ENCODE peak calls at places on chromosomes 6 and 20, in eight cellular contexts. One of them, this sample, is unnamed. For H3K27me3, the result is how much of the 10 kb centered on the place peaks cover.

GRCh38 chr6:84269947-84270733 is 42.7 kb upstream of the CEP162 start:
- DNase-seq in heart left ventricle: no peak
- DNase-seq in brain microvascular endothelial cell: peak
- DNase-seq in ovary: no peak
- DNase-seq in Karpas-422: no peak
- DNase-seq in uterus: no peak
- DNase-seq in fibroblast of lung: no peak
- DNase-seq in psoas muscle: no peak
- DNase-seq in this sample: no peak

GRCh38 chr6:154865291-154865690 is 129.8 kb upstream of the TIAM2 start:
- DNase-seq in heart left ventricle: no peak
- DNase-seq in brain microvascular endothelial cell: peak
- DNase-seq in ovary: no peak
- DNase-seq in Karpas-422: no peak
- DNase-seq in uterus: no peak
- DNase-seq in fibroblast of lung: peak
- DNase-seq in psoas muscle: no peak
- DNase-seq in this sample: no peak

GRCh38 chr6:74749211-74750142 is 456.4 kb downstream of the COL12A1 start:
- DNase-seq in heart left ventricle: no peak
- DNase-seq in brain microvascular endothelial cell: peak
- DNase-seq in ovary: no peak
- DNase-seq in Karpas-422: no peak
- DNase-seq in uterus: no peak
- DNase-seq in fibroblast of lung: peak
- DNase-seq in psoas muscle: no peak
- DNase-seq in this sample: no peak

GRCh38 chr6:164247106-164247505 is 832.6 kb downstream of the QKI start:
- DNase-seq in heart left ventricle: no peak
- DNase-seq in brain microvascular endothelial cell: no peak
- DNase-seq in ovary: no peak
- DNase-seq in Karpas-422: no peak
- DNase-seq in uterus: no peak
- DNase-seq in fibroblast of lung: peak
- DNase-seq in psoas muscle: no peak
- DNase-seq in this sample: no peak

GRCh38 chr6:149403534-149403933 is 3.5 kb downstream of the SUMO4 start:
- DNase-seq in heart left ventricle: no peak
- DNase-seq in brain microvascular endothelial cell: no peak
- DNase-seq in ovary: no peak
- DNase-seq in Karpas-422: no peak
- DNase-seq in uterus: no peak
- DNase-seq in fibroblast of lung: no peak
- DNase-seq in psoas muscle: no peak
- DNase-seq in this sample: no peak

GRCh38 chr6:165663736-165664552 is 903 bp upstream of the PDE10A start:
- DNase-seq in heart left ventricle: peak
- DNase-seq in brain microvascular endothelial cell: peak
- DNase-seq in ovary: peak
- DNase-seq in Karpas-422: no peak
- DNase-seq in uterus: no peak
- DNase-seq in fibroblast of lung: peak
- DNase-seq in psoas muscle: no peak
- DNase-seq in this sample: peak

GRCh38 chr20:47278907-47279348 is 77.6 kb downstream of the ZMYND8 start:
- DNase-seq in heart left ventricle: no peak
- DNase-seq in brain microvascular endothelial cell: no peak
- DNase-seq in ovary: no peak
- DNase-seq in Karpas-422: no peak
- DNase-seq in uterus: no peak
- DNase-seq in fibroblast of lung: peak
- DNase-seq in psoas muscle: no peak
- DNase-seq in this sample: no peak

GRCh38 chr20:63639093-63639860 is 12.4 kb upstream of the GMEB2 start:
- DNase-seq in heart left ventricle: peak
- DNase-seq in brain microvascular endothelial cell: no peak
- DNase-seq in ovary: no peak
- DNase-seq in Karpas-422: no peak
- DNase-seq in uterus: no peak
- DNase-seq in fibroblast of lung: no peak
- DNase-seq in psoas muscle: no peak
- DNase-seq in this sample: peak

GRCh38 chr6:18503588-18504231 is 116.6 kb downstream of the RNF144B start:
- DNase-seq in heart left ventricle: peak
- DNase-seq in brain microvascular endothelial cell: peak
- DNase-seq in ovary: no peak
- DNase-seq in Karpas-422: peak
- DNase-seq in uterus: peak
- DNase-seq in fibroblast of lung: peak
- DNase-seq in psoas muscle: peak
- DNase-seq in this sample: peak

GRCh38 chr6:40344566-40345185 is 242.5 kb downstream of the LRFN2 start:
- DNase-seq in heart left ventricle: no peak
- DNase-seq in brain microvascular endothelial cell: no peak
- DNase-seq in ovary: no peak
- DNase-seq in Karpas-422: no peak
- DNase-seq in uterus: no peak
- DNase-seq in fibroblast of lung: no peak
- DNase-seq in psoas muscle: no peak
- DNase-seq in this sample: no peak

GRCh38 chr6:26029857-26030653 is 57.2 kb upstream of the HFE start:
- DNase-seq in heart left ventricle: no peak
- DNase-seq in brain microvascular endothelial cell: no peak
- DNase-seq in ovary: no peak
- DNase-seq in Karpas-422: no peak
- DNase-seq in uterus: no peak
- DNase-seq in fibroblast of lung: no peak
- DNase-seq in psoas muscle: no peak
- DNase-seq in this sample: no peak

GRCh38 chr6:165662671-165663282 is at the start of gene PDE10A:
- DNase-seq in heart left ventricle: peak
- DNase-seq in brain microvascular endothelial cell: peak
- DNase-seq in ovary: peak
- DNase-seq in Karpas-422: no peak
- DNase-seq in uterus: peak
- DNase-seq in fibroblast of lung: peak
- DNase-seq in psoas muscle: peak
- DNase-seq in this sample: peak

GRCh38 chr20:21511485-21511849 is 2.4 kb downstream of the NKX2-2 start:
- DNase-seq in heart left ventricle: no peak
- DNase-seq in brain microvascular endothelial cell: no peak
- DNase-seq in ovary: no peak
- DNase-seq in Karpas-422: no peak
- DNase-seq in uterus: no peak
- DNase-seq in fibroblast of lung: no peak
- DNase-seq in psoas muscle: no peak
- DNase-seq in this sample: no peak

GRCh38 chr6:117508450-117508971 is 26.0 kb downstream of the DCBLD1 start:
- DNase-seq in heart left ventricle: no peak
- DNase-seq in brain microvascular endothelial cell: no peak
- DNase-seq in ovary: no peak
- DNase-seq in Karpas-422: no peak
- DNase-seq in uterus: no peak
- DNase-seq in fibroblast of lung: no peak
- DNase-seq in psoas muscle: no peak
- DNase-seq in this sample: no peak

DNA sequence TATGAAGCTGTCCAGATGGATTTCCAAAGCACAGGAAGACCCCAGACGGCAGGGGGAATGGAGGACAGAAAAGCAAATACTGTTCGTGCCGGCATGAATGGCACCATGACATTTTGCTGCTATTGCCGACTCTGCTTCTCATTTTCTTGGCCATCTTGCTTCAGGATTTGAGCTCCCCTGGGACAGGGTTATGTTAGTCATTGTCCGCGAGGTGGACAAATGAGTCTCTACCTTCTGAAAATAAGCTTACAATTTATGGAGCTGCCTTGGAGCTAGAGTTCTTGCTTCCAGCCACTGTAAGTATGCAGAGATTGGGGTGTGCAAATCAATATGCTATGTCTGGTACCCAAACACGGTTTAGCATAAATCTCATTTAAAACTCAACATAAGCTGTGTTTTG is 183.9 kb upstream of the FOXA2 start:
- DNase-seq in heart left ventricle: no peak
- DNase-seq in brain microvascular endothelial cell: no peak
- DNase-seq in ovary: no peak
- DNase-seq in Karpas-422: no peak
- DNase-seq in uterus: no peak
- DNase-seq in fibroblast of lung: no peak
- DNase-seq in psoas muscle: no peak
- DNase-seq in this sample: no peak
- H3K27ac ChIP-seq in heart left ventricle: no peak
- H3K27ac ChIP-seq in brain microvascular endothelial cell: no peak
- H3K27ac ChIP-seq in ovary: no peak
- H3K27ac ChIP-seq in Karpas-422: no peak
- H3K27ac ChIP-seq in uterus: no peak
- H3K27ac ChIP-seq in fibroblast of lung: no peak
- H3K27ac ChIP-seq in psoas muscle: no peak
- H3K27ac ChIP-seq in this sample: no peak

GRCh38 chr20:59589051-59589450 is 15.3 kb upstream of the PHACTR3 start:
- DNase-seq in heart left ventricle: no peak
- DNase-seq in brain microvascular endothelial cell: no peak
- DNase-seq in ovary: peak
- DNase-seq in Karpas-422: no peak
- DNase-seq in uterus: no peak
- DNase-seq in fibroblast of lung: no peak
- DNase-seq in psoas muscle: no peak
- DNase-seq in this sample: peak
- H3K27me3 ChIP-seq in heart left ventricle: under half
- H3K27me3 ChIP-seq in brain microvascular endothelial cell: under half
- H3K27me3 ChIP-seq in ovary: under half
- H3K27me3 ChIP-seq in Karpas-422: under half
- H3K27me3 ChIP-seq in uterus: under half
- H3K27me3 ChIP-seq in fibroblast of lung: under half
- H3K27me3 ChIP-seq in psoas muscle: under half
- H3K27me3 ChIP-seq in this sample: under half

DNA sequence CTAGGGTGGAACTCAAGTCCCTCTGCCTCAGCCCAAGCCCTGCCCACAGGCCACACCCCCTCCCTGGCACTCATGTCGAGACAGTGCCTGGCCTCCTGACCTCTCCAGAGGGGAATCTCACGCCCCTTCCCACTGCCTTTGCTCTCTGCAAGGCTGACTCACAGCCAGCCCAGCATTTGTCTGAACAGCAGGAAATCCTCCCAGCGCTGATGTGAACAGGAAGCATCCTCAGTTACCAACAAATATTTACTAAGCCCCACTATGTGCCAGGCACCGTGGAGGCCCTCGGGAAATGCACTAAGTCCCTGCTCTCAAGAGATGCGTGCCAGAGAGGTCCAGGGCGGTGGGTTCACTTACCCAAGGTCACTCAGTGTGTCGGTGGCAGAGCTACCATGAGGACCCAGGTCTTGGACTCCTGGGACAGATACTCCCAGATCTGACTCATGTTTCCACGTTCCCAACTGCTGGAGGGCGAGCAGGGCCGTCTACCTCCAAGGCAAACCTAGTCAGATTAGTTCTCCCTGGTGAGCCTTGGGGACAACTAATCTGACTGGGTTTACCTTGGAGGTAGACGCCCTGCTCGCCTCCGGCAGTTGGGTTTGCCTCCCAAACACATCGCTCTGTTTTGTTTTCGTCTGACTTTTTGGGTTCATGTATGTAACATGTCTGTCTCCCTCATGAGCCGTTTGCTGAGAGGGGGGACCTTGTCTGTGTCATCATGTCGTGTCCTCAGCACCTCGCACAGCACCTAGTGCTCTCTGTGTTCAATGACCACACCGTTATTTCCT is 7.7 kb downstream of the ADA start:
- DNase-seq in heart left ventricle: peak
- DNase-seq in brain microvascular endothelial cell: peak
- DNase-seq in ovary: peak
- DNase-seq in Karpas-422: no peak
- DNase-seq in uterus: peak
- DNase-seq in fibroblast of lung: peak
- DNase-seq in psoas muscle: peak
- DNase-seq in this sample: peak
- H3K27ac ChIP-seq in heart left ventricle: peak
- H3K27ac ChIP-seq in brain microvascular endothelial cell: peak
- H3K27ac ChIP-seq in ovary: no peak
- H3K27ac ChIP-seq in Karpas-422: no peak
- H3K27ac ChIP-seq in uterus: peak
- H3K27ac ChIP-seq in fibroblast of lung: peak
- H3K27ac ChIP-seq in psoas muscle: peak
- H3K27ac ChIP-seq in this sample: peak

GRCh38 chr6:393391-394221 is 2.1 kb downstream of the IRF4 start:
- DNase-seq in heart left ventricle: no peak
- DNase-seq in brain microvascular endothelial cell: no peak
- DNase-seq in ovary: no peak
- DNase-seq in Karpas-422: no peak
- DNase-seq in uterus: no peak
- DNase-seq in fibroblast of lung: no peak
- DNase-seq in psoas muscle: no peak
- DNase-seq in this sample: no peak
- H3K27me3 ChIP-seq in heart left ventricle: half or more
- H3K27me3 ChIP-seq in brain microvascular endothelial cell: half or more
- H3K27me3 ChIP-seq in ovary: under half
- H3K27me3 ChIP-seq in Karpas-422: under half
- H3K27me3 ChIP-seq in uterus: under half
- H3K27me3 ChIP-seq in fibroblast of lung: half or more
- H3K27me3 ChIP-seq in psoas muscle: under half
- H3K27me3 ChIP-seq in this sample: half or more

DNA sequence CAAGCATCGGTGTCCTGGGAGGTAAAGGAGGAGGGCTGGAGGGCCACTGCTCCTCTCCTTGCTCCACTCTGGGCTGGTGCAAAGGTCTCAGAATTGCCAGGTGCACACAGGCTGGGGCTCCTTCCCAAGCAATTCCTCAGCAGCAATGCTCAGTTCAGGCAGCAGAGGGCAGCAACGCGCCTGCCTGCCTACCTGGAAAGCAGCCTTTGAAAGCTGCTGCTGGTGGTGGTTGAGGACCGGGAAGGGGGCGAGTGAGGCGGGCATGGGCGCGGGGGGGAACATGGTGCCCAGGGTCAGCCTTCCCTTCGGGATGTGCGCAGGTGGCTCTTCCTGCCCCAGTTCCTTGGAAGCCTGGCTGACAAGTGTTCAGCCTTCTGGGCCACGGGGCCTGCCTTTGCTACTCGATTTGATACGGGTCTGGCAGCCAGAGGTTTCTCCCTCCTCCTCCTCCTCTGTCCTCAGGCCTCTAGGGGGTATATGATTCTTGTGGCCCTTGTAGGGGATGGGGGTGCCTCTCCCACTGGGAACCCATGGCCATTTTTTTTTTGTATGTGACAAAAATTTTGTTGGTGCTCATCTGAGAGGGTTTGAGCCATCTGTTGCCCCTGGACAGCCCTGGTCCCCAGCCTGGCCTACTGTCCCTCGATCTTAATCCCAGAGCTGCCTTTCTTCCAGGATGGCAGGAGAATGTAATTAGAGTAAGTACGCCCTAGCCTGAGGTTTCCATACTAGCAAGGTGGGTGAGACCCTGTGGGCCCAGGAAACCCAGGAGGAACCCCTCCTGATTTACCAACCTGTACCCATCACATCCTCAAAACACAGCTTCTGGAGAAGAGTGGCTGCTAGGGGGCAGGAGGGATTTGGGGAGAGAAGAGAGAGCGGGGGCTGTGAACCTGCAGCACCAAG is 20.1 kb downstream of the MRPS18A start:
- DNase-seq in heart left ventricle: peak
- DNase-seq in brain microvascular endothelial cell: peak
- DNase-seq in ovary: peak
- DNase-seq in Karpas-422: peak
- DNase-seq in uterus: peak
- DNase-seq in fibroblast of lung: peak
- DNase-seq in psoas muscle: peak
- DNase-seq in this sample: peak
- H3K27ac ChIP-seq in heart left ventricle: peak
- H3K27ac ChIP-seq in brain microvascular endothelial cell: no peak
- H3K27ac ChIP-seq in ovary: peak
- H3K27ac ChIP-seq in Karpas-422: no peak
- H3K27ac ChIP-seq in uterus: peak
- H3K27ac ChIP-seq in fibroblast of lung: no peak
- H3K27ac ChIP-seq in psoas muscle: peak
- H3K27ac ChIP-seq in this sample: peak

This sample was measured in left ventricle myocardium inferior.